ENCODE peak calls at places on chromosomes 2 and 18, in four cellular contexts. S, T, K and Z are unnamed samples.

GRCh38 chr2:10241641-10242430 is 60.9 kb upstream of the HPCAL1 start:
- DNase-seq in K (no peak), T (no peak), S (no peak), Z (no peak)

GRCh38 chr2:45867800-45868199 is 216.3 kb downstream of the PRKCE start:
- DNase-seq in T (no peak), K (no peak), S (no peak), Z (no peak)

GRCh38 chr2:227052879-227053278 is 111.1 kb downstream of the COL4A4 start:
- DNase-seq in S (no peak), T (no peak), K (no peak), Z (no peak)

GRCh38 chr2:105454801-105455485 is 56.1 kb upstream of the FHL2 start:
- DNase-seq in K (peak; percentile 60), S (no peak), T (no peak), Z (peak; percentile 52)

GRCh38 chr2:30372836-30373235 is 74.2 kb upstream of the LCLAT1 start:
- DNase-seq in S (no peak), T (no peak), K (no peak), Z (no peak)

GRCh38 chr2:207926133-207927076 is 98.9 kb downstream of the PLEKHM3 start:
- DNase-seq in K (peak; percentile 4), S (no peak), T (peak; percentile 16), Z (peak; percentile 46)

GRCh38 chr2:109304731-109305470 is 175.9 kb downstream of the SH3RF3 start:
- DNase-seq in T (peak; percentile 27), S (no peak), K (no peak), Z (no peak)

GRCh38 chr18:11847811-11848210 is 3.4 kb upstream of the CHMP1B start:
- DNase-seq in T (no peak), S (no peak), K (no peak), Z (no peak)

GRCh38 chr2:128687551-128687945 is 368.9 kb upstream of the HS6ST1 start:
- DNase-seq in K (no peak), S (no peak), T (no peak), Z (no peak)

GRCh38 chr2:29480423-29480822 is 365.2 kb downstream of the CLIP4 start:
- DNase-seq in K (no peak), S (no peak), T (no peak), Z (no peak)

GRCh38 chr2:168198476-168199192 is 48.8 kb downstream of the STK39 start:
- DNase-seq in T (no peak), K (no peak), S (no peak), Z (no peak)

GRCh38 chr18:50558157-50558556 is 1.7 kb upstream of the MAPK4 start:
- DNase-seq in T (no peak), S (no peak), K (no peak), Z (no peak)

GRCh38 chr2:12416600-12416999 is 300.1 kb upstream of the TRIB2 start:
- DNase-seq in T (no peak), S (peak; percentile 21), K (no peak), Z (peak; percentile 71)

GRCh38 chr2:152518016-152518415 is 183.0 kb downstream of the FMNL2 start:
- DNase-seq in K (no peak), T (no peak), S (no peak), Z (no peak)

GRCh38 chr2:74046441-74046840 is 61.7 kb downstream of the TET3 start:
- DNase-seq in T (no peak), S (no peak), K (no peak), Z (no peak)

GRCh38 chr2:58553937-58554336 is 312.8 kb upstream of the FANCL start:
- DNase-seq in K (no peak), S (no peak), T (peak; percentile 23), Z (peak; percentile 35)